ENCODE peak calls at places on chromosomes 6 and 20, in seven cellular contexts. L is IMR-90; E is GM12865; A is dorsolateral prefrontal cortex; R is endothelial cell; P is CD4-positive, alpha-beta T cell; Q is pancreas. J is an unnamed sample.

GRCh38 chr6:147423111-147423510 is 85.4 kb upstream of the SAMD5 start:
- DNase-seq in R (no peak), E (no peak), L (no peak), A (no peak), Q (no peak), P (no peak), J (no peak)

GRCh38 chr6:132950556-132950955 is 136.2 kb downstream of the RPS12 start:
- DNase-seq in A (no peak), Q (no peak), L (no peak), P (no peak), E (no peak), R (no peak), J (no peak)

GRCh38 chr20:51028616-51029263 is 5.8 kb upstream of the KCNG1 start:
- DNase-seq in R (no peak), L (no peak), A (no peak), Q (no peak), P (no peak), E (no peak), J (no peak)

GRCh38 chr6:37319156-37319555 is 34.6 kb upstream of the RNF8 start:
- DNase-seq in A (no peak), Q (no peak), L (no peak), E (no peak), R (no peak), P (no peak), J (no peak)

GRCh38 chr6:143513410-143513809 is 1.9 kb upstream of the FUCA2 start:
- DNase-seq in L (no peak), A (no peak), E (peak; percentile 51), Q (no peak), P (peak; percentile 15), R (peak; percentile 38), J (no peak)

GRCh38 chr6:137866200-137866913 is 702 bp upstream of the TNFAIP3 start:
- DNase-seq in R (no peak), L (no peak), E (no peak), Q (peak; percentile 53), A (no peak), P (no peak), J (no peak)

GRCh38 chr6:14739830-14740229 is 506.0 kb upstream of the JARID2 start:
- DNase-seq in P (no peak), A (no peak), L (no peak), R (no peak), Q (no peak), E (no peak), J (no peak)

GRCh38 chr20:37526839-37527637 is 638 bp downstream of the BLCAP start:
- DNase-seq in L (peak; percentile 27), P (no peak), A (peak; percentile 11), Q (no peak), R (peak; percentile 44), E (no peak), J (no peak)

GRCh38 chr20:7094438-7094997 is 327.0 kb downstream of the BMP2 start:
- DNase-seq in Q (peak; percentile 20), A (no peak), L (peak; percentile 0), E (peak; percentile 36), P (no peak), R (peak; percentile 68), J (no peak)

GRCh38 chr6:120608826-120609225 is 725.5 kb downstream of the TBC1D32 start:
- DNase-seq in L (no peak), E (no peak), A (no peak), R (no peak), P (no peak), Q (no peak), J (no peak)

GRCh38 chr6:74557236-74557635 is 648.6 kb downstream of the COL12A1 start:
- DNase-seq in P (no peak), Q (no peak), A (no peak), R (no peak), E (no peak), L (no peak), J (no peak)

GRCh38 chr6:130681028-130681427 is 146.2 kb upstream of the SMLR1 start:
- DNase-seq in P (no peak), L (peak; percentile 65), R (no peak), E (no peak), A (no peak), Q (no peak), J (no peak)

GRCh38 chr6:140912686-140913085 is 1220.0 kb upstream of the GJE1 start:
- DNase-seq in R (no peak), Q (no peak), L (no peak), E (no peak), P (no peak), A (no peak), J (no peak)

GRCh38 chr20:2114990-2115681 is 13.5 kb downstream of the STK35 start:
- DNase-seq in L (peak; percentile 72), P (no peak), R (no peak), A (no peak), E (no peak), Q (no peak), J (no peak)

GRCh38 chr6:13769655-13770053 is 44.7 kb downstream of the MCUR1 start:
- DNase-seq in P (no peak), L (no peak), A (no peak), R (peak; percentile 11), Q (no peak), E (no peak), J (no peak)

GRCh38 chr20:38343107-38343797 is 3.0 kb upstream of the LBP start:
- DNase-seq in E (no peak), Q (peak; percentile 28), A (no peak), P (no peak), L (peak; percentile 46), R (no peak), J (peak; percentile 47)

GRCh38 chr20:49938173-49939163 is 2.3 kb downstream of the RNF114 start:
- DNase-seq in Q (peak; percentile 51), A (peak; percentile 58), P (no peak), L (peak; percentile 82), R (no peak), E (no peak), J (no peak)

GRCh38 chr6:168189679-168190405 is 110.8 kb upstream of the FRMD1 start:
- DNase-seq in R (no peak), L (no peak), P (no peak), E (no peak), Q (no peak), A (no peak), J (no peak)

GRCh38 chr20:52312131-52312729 is 120.7 kb upstream of the ZFP64 start:
- DNase-seq in L (peak; percentile 60), P (peak; percentile 43), E (peak; percentile 64), A (no peak), R (peak; percentile 50), Q (no peak), J (no peak)

DNA sequence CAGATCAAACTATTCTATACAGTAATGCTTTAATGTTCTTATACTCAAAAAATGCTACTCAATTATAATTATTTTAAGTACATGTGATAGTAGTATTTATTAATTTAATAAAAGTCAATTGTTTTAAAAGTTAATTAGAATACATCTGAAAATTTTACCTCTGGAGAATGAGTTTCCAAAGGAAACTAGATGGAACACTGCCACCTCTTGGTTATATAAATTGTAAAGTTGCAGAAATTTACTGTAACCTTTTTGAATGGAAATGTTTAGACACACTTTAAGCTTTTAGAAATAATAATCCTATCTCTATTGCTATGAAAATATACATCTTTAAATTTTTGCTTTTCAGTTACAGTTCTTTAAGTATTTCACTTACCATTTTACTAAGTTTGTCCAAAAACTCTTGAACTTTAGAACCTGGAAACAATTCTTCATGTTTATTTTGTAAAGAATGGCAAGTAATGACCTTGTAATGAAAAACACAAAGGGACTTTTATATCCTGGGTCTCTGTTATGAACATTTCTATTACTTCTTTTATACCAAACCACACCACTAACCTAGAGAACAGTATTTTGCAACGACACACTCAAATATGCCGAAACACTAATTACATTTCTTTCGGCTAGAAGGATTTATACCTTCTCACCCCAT is 10.9 kb upstream of the BMP5 start:
- DNase-seq in A (no peak), P (no peak), E (peak; percentile 10), R (no peak), Q (no peak), L (peak; percentile 24), J (no peak)
- TF ChIP-seq CTCF in A (peak; percentile 40), P (no peak), E (no peak), R (peak; percentile 37), Q (no peak), L (peak; percentile 57), J (no peak)

GRCh38 chr6:106509420-106510089 is 119.7 kb downstream of the RTN4IP1 start:
- DNase-seq in A (no peak), P (no peak), R (peak; percentile 36), E (peak; percentile 62), Q (no peak), L (no peak), J (no peak)

GRCh38 chr6:106512048-106512957 is 117.0 kb downstream of the RTN4IP1 start:
- DNase-seq in A (no peak), E (peak; percentile 83), Q (peak; percentile 72), P (peak; percentile 71), L (no peak), R (peak; percentile 52), J (no peak)

GRCh38 chr6:106508836-106509235 is 120.5 kb downstream of the RTN4IP1 start:
- DNase-seq in E (no peak), Q (no peak), A (no peak), L (peak; percentile 52), P (no peak), R (no peak), J (no peak)

GRCh38 chr6:106511274-106512047 is 117.8 kb downstream of the RTN4IP1 start:
- DNase-seq in P (no peak), E (peak; percentile 34), R (peak; percentile 30), L (no peak), A (no peak), Q (peak; percentile 38), J (no peak)

GRCh38 chr6:106510090-106510970 is 119.0 kb downstream of the RTN4IP1 start:
- DNase-seq in A (no peak), R (peak; percentile 36), L (no peak), E (peak; percentile 87), P (peak; percentile 54), Q (peak; percentile 56), J (no peak)
- TF ChIP-seq CTCF in A (no peak), R (no peak), L (no peak), E (no peak), P (no peak), Q (no peak), J (no peak)

DNA sequence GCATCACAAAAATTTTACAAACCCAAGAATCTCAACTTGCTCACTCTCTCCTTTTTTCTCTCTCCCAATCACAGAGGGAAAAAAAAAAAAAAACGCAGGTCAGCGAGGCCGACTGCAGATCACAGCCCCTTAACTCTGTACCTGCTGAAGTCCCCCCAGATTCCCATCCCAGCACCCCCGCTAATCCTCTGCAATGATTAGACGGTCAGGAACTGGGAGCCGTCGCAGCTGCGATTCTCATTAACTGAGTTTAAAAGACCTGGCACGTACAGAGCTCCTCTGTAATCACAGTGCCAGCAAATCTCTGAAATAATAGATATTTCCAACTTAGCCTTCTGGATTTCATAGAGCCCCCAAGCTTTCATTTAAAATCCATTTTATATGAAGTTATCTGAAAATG is 84.4 kb downstream of the ANKRD60 start:
- DNase-seq in A (no peak), P (no peak), R (no peak), Q (no peak), E (no peak), L (no peak), J (no peak)
- TF ChIP-seq CTCF in A (no peak), P (no peak), R (no peak), Q (no peak), E (no peak), L (no peak), J (no peak)

DNA sequence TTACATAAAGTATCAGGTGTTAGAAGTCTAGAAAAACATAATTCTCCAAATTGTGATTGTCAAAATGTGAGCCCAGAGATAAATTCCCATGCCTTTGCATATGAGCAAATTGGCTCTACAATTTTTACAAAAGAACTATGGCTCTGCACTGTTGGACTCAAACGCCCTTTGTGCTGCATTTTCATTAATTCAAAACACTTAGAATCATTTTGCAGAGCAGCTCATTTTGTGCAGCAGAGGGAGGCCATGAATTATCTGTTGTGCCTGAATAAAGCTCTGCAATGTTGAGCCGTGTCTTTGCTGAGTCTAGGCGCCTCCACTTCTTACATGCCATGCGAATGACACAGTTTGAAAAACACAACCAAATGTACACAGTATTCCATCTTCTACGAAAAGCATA is 230.2 kb downstream of the PRKN start:
- DNase-seq in E (no peak), A (no peak), Q (no peak), R (no peak), L (no peak), P (no peak), J (no peak)
- TF ChIP-seq CTCF in E (no peak), A (no peak), Q (no peak), R (no peak), L (no peak), P (no peak), J (no peak)